ENCODE peak calls at places on chromosomes 5 and 9, in nine cellular contexts. M is B cell; K is dorsolateral prefrontal cortex; B is prostate gland; R is mucosa of descending colon; Q is tibial nerve; V is CD4-positive, alpha-beta T cell; Y is AG09309; D is type B pancreatic cell. G is an unnamed sample.

GRCh38 chr9:33030285-33030684 is 5.2 kb downstream of the DNAJA1 start:
- DNase-seq in M (no peak), K (no peak), B (no peak), R (no peak), Q (no peak), V (no peak), Y (no peak), D (no peak), G (no peak)

GRCh38 chr5:5492087-5492933 is 69.8 kb downstream of the ICE1 start:
- DNase-seq in M (peak), K (no peak), B (no peak), R (no peak), Q (no peak), V (peak), Y (no peak), D (no peak), G (no peak)

GRCh38 chr5:96663608-96664007 is 1.4 kb downstream of the CAST start:
- DNase-seq in M (no peak), K (no peak), B (peak), R (no peak), Q (no peak), V (no peak), Y (no peak), D (no peak), G (no peak)

GRCh38 chr5:122581629-122582028 is 193.3 kb upstream of the SNX2 start:
- DNase-seq in M (no peak), K (no peak), B (no peak), R (no peak), Q (no peak), V (no peak), Y (no peak), D (no peak), G (no peak)

GRCh38 chr5:33423018-33423630 is 17.6 kb upstream of the TARS1 start:
- DNase-seq in M (peak), K (no peak), B (no peak), R (no peak), Q (no peak), V (no peak), Y (no peak), D (no peak), G (no peak)

GRCh38 chr9:133163559-133164208 is at the start of gene GBGT1:
- DNase-seq in M (peak), K (no peak), B (no peak), R (peak), Q (peak), V (peak), Y (no peak), D (no peak), G (peak)

GRCh38 chr9:91700475-91700874 is 249.6 kb downstream of the ROR2 start:
- DNase-seq in M (no peak), K (no peak), B (no peak), R (no peak), Q (no peak), V (no peak), Y (no peak), D (no peak), G (no peak)

GRCh38 chr5:126777257-126777973 is 479 bp downstream of the LMNB1 start:
- DNase-seq in M (peak), K (peak), B (peak), R (peak), Q (no peak), V (peak), Y (no peak), D (peak), G (peak)

GRCh38 chr5:134445841-134446818 is 34.4 kb upstream of the CDKN2AIPNL start:
- DNase-seq in M (peak), K (no peak), B (no peak), R (no peak), Q (no peak), V (no peak), Y (no peak), D (no peak), G (no peak)

GRCh38 chr5:172646716-172647285 is 5.7 kb downstream of the NEURL1B start:
- DNase-seq in M (no peak), K (no peak), B (no peak), R (peak), Q (no peak), V (no peak), Y (no peak), D (no peak), G (peak)

GRCh38 chr5:177382423-177383029 is 1.7 kb upstream of the SLC34A1 start:
- DNase-seq in M (no peak), K (peak), B (peak), R (no peak), Q (no peak), V (peak), Y (no peak), D (no peak), G (no peak)

GRCh38 chr9:80143899-80144298 is 572.1 kb downstream of the TLE4 start:
- DNase-seq in M (no peak), K (no peak), B (no peak), R (no peak), Q (no peak), V (no peak), Y (no peak), D (no peak), G (no peak)

GRCh38 chr5:120516799-120517198 is 52.7 kb downstream of the PRR16 start:
- DNase-seq in M (no peak), K (no peak), B (no peak), R (no peak), Q (no peak), V (no peak), Y (no peak), D (no peak), G (no peak)

GRCh38 chr5:96969401-96969800 is 33.5 kb downstream of the LNPEP start:
- DNase-seq in M (no peak), K (no peak), B (no peak), R (no peak), Q (no peak), V (no peak), Y (no peak), D (no peak), G (no peak)

GRCh38 chr5:34416501-34417008 is 239.6 kb upstream of the RAI14 start:
- DNase-seq in M (no peak), K (no peak), B (no peak), R (no peak), Q (no peak), V (no peak), Y (no peak), D (no peak), G (no peak)

GRCh38 chr9:136011376-136011702 is 50.2 kb upstream of the UBAC1 start:
- DNase-seq in M (no peak), K (no peak), B (no peak), R (no peak), Q (no peak), V (no peak), Y (no peak), D (no peak), G (peak)

GRCh38 chr9:134886413-134886913 is 5.9 kb downstream of the FCN2 start:
- DNase-seq in M (no peak), K (no peak), B (no peak), R (no peak), Q (no peak), V (no peak), Y (no peak), D (no peak), G (no peak)

GRCh38 chr5:170748986-170749385 is 34.5 kb upstream of the GABRP start:
- DNase-seq in M (no peak), K (no peak), B (no peak), R (no peak), Q (no peak), V (no peak), Y (no peak), D (peak), G (peak)

GRCh38 chr5:133818031-133818431 is 150.4 kb downstream of the C5orf15 start:
- DNase-seq in M (no peak), K (no peak), B (peak), R (no peak), Q (peak), V (no peak), Y (no peak), D (no peak), G (no peak)

GRCh38 chr5:2797160-2797559 is 45.7 kb upstream of the IRX2 start:
- DNase-seq in M (no peak), K (no peak), B (no peak), R (no peak), Q (no peak), V (no peak), Y (no peak), D (no peak), G (no peak)

GRCh38 chr5:158623971-158624370 is 475.7 kb downstream of the EBF1 start:
- DNase-seq in M (no peak), K (no peak), B (no peak), R (no peak), Q (no peak), V (no peak), Y (no peak), D (no peak), G (no peak)

GRCh38 chr9:84382728-84383127 is 42.2 kb upstream of the SLC28A3 start:
- DNase-seq in M (no peak), K (no peak), B (no peak), R (no peak), Q (no peak), V (no peak), Y (no peak), D (no peak), G (no peak)
- TF ChIP-seq CTCF in M (no peak), K (no peak), B (no peak), R (no peak), Q (no peak), V (no peak), Y (no peak), D (no peak), G (no peak)

GRCh38 chr5:174840435-174840834 is 116.1 kb downstream of the MSX2 start:
- DNase-seq in M (no peak), K (no peak), B (no peak), R (no peak), Q (no peak), V (no peak), Y (no peak), D (no peak), G (no peak)

GRCh38 chr5:174837919-174838902 is 113.8 kb downstream of the MSX2 start:
- DNase-seq in M (no peak), K (no peak), B (no peak), R (no peak), Q (no peak), V (no peak), Y (peak), D (no peak), G (peak)

GRCh38 chr5:174834081-174834480 is 109.7 kb downstream of the MSX2 start:
- DNase-seq in M (no peak), K (no peak), B (no peak), R (no peak), Q (no peak), V (no peak), Y (peak), D (no peak), G (no peak)

GRCh38 chr5:174843263-174844250 is 119.2 kb downstream of the MSX2 start:
- DNase-seq in M (no peak), K (no peak), B (no peak), R (no peak), Q (no peak), V (no peak), Y (no peak), D (no peak), G (no peak)

DNA sequence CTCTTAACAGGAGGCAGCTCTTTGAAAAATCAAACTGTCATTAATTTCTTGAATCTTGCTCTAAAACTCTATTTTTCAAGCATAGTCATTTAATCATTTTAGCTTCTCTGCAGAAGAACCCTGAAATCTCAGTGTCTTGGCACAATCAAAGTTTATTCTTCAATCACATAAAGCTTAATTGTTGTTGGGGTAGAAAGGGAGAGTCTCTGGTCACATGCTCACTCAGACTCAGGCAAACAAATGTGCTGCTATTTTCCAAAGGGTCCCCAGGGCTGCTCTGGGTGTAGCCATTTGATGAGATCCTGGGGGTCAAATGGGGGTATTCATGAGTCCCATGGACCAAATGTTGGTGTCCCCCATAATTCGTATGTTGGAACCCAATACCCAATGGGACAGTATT is 114.8 kb downstream of the MSX2 start:
- DNase-seq in M (no peak), K (no peak), B (no peak), R (no peak), Q (no peak), V (no peak), Y (no peak), D (no peak), G (no peak)
- TF ChIP-seq CTCF in M (no peak), K (no peak), B (no peak), R (no peak), Q (no peak), V (no peak), Y (no peak), D (no peak), G (no peak)

GRCh38 chr5:86971034-86971511 is 296.6 kb upstream of the RASA1 start:
- DNase-seq in M (peak), K (no peak), B (no peak), R (no peak), Q (no peak), V (no peak), Y (no peak), D (no peak), G (no peak)
- TF ChIP-seq CTCF in M (peak), K (peak), B (no peak), R (no peak), Q (peak), V (peak), Y (peak), D (no peak), G (no peak)

DNA sequence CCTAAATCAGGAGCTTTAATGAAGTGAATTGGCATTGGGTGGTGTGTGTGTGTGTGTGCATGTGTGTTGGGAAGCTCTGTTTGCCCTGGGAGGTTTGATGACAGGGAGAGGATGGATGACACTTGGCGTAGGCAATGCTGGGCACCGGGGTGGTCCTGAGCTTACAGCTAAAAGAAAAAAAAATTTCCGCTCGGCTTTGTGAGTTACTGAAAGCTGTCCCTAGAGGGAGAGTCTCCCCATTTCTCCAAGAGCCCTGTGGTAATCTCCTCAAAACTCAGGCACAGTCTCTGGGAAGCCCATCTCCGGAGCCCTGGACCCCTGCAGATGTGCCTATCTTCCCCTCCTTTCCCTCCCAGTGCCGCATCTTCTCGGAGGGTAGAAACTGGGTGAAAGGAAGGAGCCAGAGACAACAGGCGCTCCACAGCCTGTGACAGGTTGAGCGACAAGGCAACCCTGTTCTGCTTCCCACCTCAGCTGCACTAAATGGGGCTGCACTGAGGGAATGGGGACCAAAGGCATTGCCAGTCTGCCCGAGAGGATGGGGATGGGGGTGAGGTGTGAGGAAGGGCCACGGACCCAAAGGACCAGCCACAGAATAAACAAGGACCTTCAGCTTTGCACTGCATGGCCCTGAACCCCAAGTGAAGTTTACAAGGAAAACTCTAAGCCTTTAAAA is 35.8 kb upstream of the TIFAB start:
- DNase-seq in M (no peak), K (no peak), B (no peak), R (no peak), Q (no peak), V (no peak), Y (no peak), D (no peak), G (no peak)
- TF ChIP-seq CTCF in M (no peak), K (no peak), B (no peak), R (no peak), Q (no peak), V (no peak), Y (no peak), D (peak), G (no peak)

GRCh38 chr9:38067892-38068615 is 973 bp downstream of the SHB start:
- DNase-seq in M (peak), K (no peak), B (no peak), R (peak), Q (no peak), V (no peak), Y (no peak), D (no peak), G (peak)
- TF ChIP-seq CTCF in M (no peak), K (no peak), B (no peak), R (no peak), Q (no peak), V (no peak), Y (no peak), D (no peak), G (no peak)

GRCh38 chr9:127805620-127806019 is 2.9 kb downstream of the FPGS start:
- DNase-seq in M (peak), K (no peak), B (no peak), R (no peak), Q (no peak), V (peak), Y (no peak), D (no peak), G (peak)
- TF ChIP-seq CTCF in M (peak), K (peak), B (no peak), R (no peak), Q (no peak), V (no peak), Y (peak), D (peak), G (peak)

DNA sequence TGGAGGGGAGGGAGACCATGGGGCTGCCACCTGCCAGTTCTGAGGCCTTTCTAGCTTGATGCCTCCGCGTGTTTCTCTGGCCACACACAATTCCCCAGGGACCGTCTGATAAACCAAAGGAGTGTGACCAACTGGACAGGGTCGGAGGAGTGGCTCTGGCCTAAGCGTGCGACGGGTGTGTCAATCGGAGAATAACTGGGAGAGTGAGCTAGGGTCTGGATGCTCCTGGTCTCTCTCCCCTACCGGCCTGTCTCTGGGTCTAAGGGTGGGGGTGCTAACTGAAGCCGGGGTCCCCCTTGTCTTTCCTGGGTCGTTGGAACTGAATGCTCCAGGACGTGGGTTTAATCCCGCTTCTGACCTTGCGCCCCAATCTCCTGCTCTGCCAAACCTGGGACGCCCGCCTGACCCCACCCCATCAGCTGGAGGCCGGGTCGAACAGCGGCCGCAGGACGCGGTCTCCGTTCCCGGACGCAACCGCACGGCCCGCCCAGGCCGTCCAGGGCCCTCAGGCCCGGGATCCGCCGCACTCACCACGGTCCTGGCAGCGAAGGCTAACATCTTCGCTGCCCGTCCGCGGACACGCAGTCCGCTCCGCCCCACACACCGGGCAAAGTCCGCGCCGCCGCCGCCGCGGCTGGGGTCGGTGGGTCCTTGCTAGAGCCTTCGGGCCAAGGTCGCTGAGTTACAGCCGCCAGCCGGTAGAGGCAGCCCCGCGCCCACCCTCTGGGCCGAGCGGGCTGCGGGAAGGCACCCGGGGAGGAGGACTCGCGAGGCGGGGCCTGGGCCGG is 447 bp downstream of the CRAT start:
- DNase-seq in M (no peak), K (no peak), B (no peak), R (no peak), Q (no peak), V (no peak), Y (no peak), D (no peak), G (peak)
- TF ChIP-seq CTCF in M (no peak), K (no peak), B (no peak), R (no peak), Q (no peak), V (no peak), Y (no peak), D (no peak), G (peak)

DNA sequence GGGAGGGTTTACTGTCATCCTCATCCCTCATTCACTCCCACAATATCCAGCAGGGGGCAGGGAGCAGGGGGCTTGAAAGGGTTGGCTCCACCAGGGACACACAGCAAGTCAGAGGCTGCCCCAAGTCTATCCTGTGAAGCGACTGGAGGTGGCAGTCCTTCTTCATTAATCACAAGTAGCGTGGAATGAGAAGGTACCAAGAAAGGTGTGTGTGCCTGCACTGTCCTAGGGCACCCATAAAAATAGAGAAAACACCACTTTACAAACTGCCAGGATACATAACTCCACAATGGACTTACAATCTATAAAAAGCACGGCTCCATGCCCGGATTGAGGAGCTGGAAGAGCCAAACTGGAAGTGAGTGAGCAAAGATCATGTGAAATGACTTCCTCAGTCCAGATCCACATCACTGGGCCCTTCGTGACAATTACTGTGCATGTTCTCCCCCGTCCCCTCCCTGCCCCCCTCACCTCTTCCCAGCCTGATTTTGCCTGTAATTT is 183.9 kb downstream of the SLIT3 start:
- DNase-seq in M (no peak), K (no peak), B (no peak), R (no peak), Q (no peak), V (no peak), Y (no peak), D (no peak), G (peak)
- TF ChIP-seq CTCF in M (no peak), K (no peak), B (no peak), R (no peak), Q (no peak), V (no peak), Y (peak), D (no peak), G (no peak)

DNA sequence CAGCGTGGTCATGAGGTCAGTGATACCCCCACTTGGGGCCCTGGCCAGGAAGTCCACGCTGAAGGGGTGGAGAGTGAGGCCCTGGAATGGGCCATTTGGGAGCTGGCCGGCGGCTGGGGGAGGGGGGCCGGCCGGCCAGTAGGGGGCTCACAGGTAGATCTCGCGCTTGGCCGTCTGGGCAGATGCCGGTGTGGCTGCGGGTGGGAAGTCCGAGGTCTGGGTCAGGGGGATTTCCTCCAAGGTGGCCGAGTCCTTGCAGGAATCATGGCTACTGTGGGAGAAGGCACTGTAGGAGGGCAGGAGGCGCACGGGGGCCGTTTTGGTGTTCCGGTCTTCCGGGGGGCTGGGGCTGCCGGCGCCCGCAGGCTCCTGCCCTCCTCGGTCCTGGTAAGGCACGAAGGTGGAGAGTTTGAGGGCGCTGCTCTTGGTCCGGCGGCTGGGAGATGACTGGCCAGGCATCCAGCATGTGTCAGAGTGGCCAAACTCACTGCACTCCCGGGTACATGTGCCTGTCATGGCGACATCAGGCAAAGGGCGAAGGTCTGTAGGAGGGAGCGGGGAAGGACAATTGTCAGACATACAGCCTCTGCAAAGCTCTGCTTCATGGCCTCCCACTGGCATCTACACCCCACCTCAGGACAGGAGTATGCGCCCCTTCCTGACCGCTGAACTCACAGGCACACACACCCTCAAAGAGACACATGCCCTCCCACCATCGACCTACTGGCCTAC is 24.1 kb downstream of the PCDH1 start:
- DNase-seq in M (no peak), K (no peak), B (no peak), R (no peak), Q (no peak), V (no peak), Y (no peak), D (no peak), G (no peak)
- TF ChIP-seq CTCF in M (no peak), K (no peak), B (no peak), R (no peak), Q (no peak), V (no peak), Y (no peak), D (no peak), G (no peak)